ENCODE peak calls at places on chromosomes 1 and 21, in four cellular contexts. J, A, D and W are unnamed samples.

GRCh38 chr1:93629101-93630059 is 52.3 kb downstream of the BCAR3 start:
- DNase-seq in J (no peak), A (peak; percentile 59), D (peak; percentile 57), W (peak; percentile 83)

GRCh38 chr1:158798531-158798930 is 17.5 kb upstream of the OR6N2 start:
- DNase-seq in J (no peak), A (no peak), D (no peak), W (no peak)

GRCh38 chr21:45512626-45513002 is 29.6 kb downstream of the SLC19A1 start:
- DNase-seq in J (no peak), A (no peak), D (no peak), W (no peak)

GRCh38 chr21:35138665-35139381 is 89.7 kb upstream of the RUNX1 start:
- DNase-seq in J (no peak), A (peak; percentile 93), D (peak; percentile 72), W (peak; percentile 58)

GRCh38 chr1:108183301-108183700 is 16.8 kb downstream of the SLC25A24 start:
- DNase-seq in J (no peak), A (no peak), D (no peak), W (no peak)

GRCh38 chr1:225454067-225454618 is 26.3 kb upstream of the LBR start:
- DNase-seq in J (no peak), A (no peak), D (no peak), W (peak; percentile 47)

GRCh38 chr1:150813028-150813707 is 5.1 kb upstream of the CTSK start:
- DNase-seq in J (peak; percentile 58), A (peak; percentile 16), D (peak; percentile 68), W (peak; percentile 36)

GRCh38 chr1:111516008-111516535 is 12.6 kb upstream of the ADORA3 start:
- DNase-seq in J (peak; percentile 75), A (no peak), D (peak; percentile 60), W (peak; percentile 55)

GRCh38 chr1:37940299-37940947 is 6.4 kb downstream of the INPP5B start:
- DNase-seq in J (no peak), A (no peak), D (no peak), W (no peak)

GRCh38 chr1:162627662-162628296 is 4.5 kb upstream of the DDR2 start:
- DNase-seq in J (no peak), A (peak; percentile 44), D (peak; percentile 47), W (peak; percentile 45)

GRCh38 chr1:56542651-56543050 is 36.7 kb downstream of the PLPP3 start:
- DNase-seq in J (no peak), A (no peak), D (no peak), W (no peak)

GRCh38 chr1:4307468-4307845 is 347.0 kb upstream of the AJAP1 start:
- DNase-seq in J (peak; percentile 7), A (no peak), D (no peak), W (no peak)

GRCh38 chr1:205434738-205435137 is 12.9 kb upstream of the LEMD1 start:
- DNase-seq in J (no peak), A (no peak), D (no peak), W (no peak)

DNA sequence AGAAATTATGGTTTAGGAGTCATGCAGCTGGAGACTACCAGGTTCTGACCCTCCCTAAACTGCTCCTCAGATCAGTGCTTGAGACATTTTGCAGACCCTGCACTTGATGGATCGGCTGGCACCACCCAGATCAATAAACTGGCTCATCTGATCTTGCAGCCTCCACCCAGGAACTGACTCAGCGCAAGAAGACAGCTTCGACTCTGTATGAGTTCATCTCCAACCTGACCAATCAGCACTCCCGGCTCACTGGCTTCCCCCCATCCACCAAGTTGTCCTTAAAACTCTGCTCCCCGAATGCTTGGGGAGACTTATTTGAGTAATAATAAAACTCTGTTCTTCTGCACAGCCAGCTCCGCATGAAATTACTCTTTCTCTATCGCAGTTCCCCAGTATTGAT is 40.1 kb downstream of the L1TD1 start:
- DNase-seq in J (no peak), A (no peak), D (no peak), W (no peak)
- H3K27ac ChIP-seq in J (no peak overlapping the region), A (no peak overlapping the region), D (no peak overlapping the region), W (no peak overlapping the region)

DNA sequence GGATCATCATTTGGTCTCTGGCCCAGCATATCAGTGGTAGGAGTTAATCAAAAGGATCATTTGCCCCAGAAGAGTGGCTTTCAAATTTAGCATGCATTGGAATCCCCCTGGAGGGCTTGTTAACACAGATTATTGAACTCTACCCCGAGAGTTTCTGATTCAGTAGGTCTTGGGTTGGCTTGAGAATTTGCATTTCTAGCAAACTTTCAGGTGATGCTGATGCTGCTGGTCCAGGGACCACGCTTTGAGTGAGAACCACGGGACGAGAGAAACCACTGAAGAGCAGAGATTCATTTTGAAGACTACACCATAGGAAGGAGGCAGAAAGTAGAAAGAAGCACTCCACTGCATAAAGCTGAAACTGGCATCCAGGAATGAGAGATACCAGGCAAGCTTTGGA is 81.3 kb upstream of the DUSP10 start:
- DNase-seq in J (no peak), A (no peak), D (no peak), W (no peak)
- H2AFZ ChIP-seq in J (no peak overlapping the region), A (no peak overlapping the region), D (no peak overlapping the region), W (no peak overlapping the region)

DNA sequence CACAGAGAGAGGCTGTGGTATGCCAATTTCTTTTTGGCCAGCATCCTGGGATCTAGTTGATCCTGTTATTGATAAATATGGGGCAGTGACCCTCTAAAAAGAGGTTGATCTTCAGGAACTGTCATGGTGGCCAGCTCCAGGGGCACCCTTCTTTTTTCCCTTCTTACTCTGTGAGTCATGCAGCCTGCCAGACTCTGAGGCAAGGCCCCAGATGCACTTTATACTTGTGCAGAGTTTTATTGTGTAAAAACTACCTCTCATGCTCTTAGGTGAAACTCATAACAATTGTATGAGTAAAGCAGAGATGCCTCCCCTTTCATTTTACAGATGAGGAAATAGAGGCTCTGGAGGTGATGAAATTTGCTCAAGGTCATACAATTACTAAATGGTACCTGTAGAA is 387.9 kb downstream of the KCNH1 start:
- DNase-seq in J (no peak), A (no peak), D (no peak), W (no peak)
- H3K27ac ChIP-seq in J (no peak overlapping the region), A (no peak overlapping the region), D (no peak overlapping the region), W (no peak overlapping the region)

GRCh38 chr1:39788758-39789570 is at the start of gene BMP8B:
- DNase-seq in J (peak; percentile 78), A (peak; percentile 37), D (peak; percentile 96), W (peak; percentile 46)
- H2AFZ ChIP-seq in J (no peak within 1 kb of the TSS), A (no peak within 1 kb of the TSS), D (peak within 1 kb of the TSS; percentile 97), W (peak within 1 kb of the TSS; percentile 82)

DNA sequence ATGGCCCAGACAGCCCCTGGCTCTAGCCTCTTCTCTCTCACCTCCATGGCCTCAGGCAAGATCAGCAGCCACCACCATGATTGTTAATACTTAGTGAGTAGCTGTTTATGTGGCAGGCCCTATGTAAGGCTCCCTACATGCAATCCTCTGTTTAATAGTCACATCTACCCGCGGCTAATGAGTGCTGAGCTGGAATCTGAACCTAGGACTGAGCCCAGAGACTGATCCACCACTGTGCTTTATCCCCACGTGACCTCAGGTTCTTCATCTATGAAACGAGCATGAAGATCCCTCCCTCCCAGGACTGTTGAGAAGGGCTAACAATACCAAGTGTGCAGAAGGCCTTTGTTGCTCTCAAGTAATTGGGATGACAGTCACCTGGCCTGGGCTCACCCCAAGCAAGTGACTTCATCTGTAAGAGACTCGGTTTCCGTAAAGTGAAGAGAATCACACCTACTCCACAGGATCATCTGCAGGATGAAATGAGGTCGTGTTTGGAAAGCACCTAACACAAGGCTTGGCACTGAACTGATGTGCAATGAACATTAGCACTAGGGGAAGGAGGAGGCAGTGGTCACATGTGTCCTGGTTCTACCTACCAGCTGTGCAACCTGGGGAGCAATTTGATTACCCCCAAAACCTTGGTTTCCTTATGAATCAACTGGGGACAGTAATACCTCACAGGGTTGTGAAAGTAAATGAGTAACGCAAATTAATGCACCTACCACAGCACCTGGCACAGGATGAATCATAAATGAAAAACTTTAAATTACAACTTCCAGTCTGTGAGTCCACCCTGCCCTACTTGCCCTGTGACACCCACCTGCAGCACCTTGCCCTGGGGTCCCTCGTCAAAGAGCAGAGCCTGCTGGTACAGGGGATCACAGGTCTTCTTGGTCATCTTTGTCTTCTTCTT is 37.2 kb downstream of the RIMS3 start:
- DNase-seq in J (no peak), A (no peak), D (no peak), W (no peak)
- H3K27ac ChIP-seq in J (no peak overlapping the region), A (no peak overlapping the region), D (no peak overlapping the region), W (no peak overlapping the region)

GRCh38 chr1:8889103-8889846 is 10.8 kb upstream of the ENO1 start:
- DNase-seq in J (no peak), A (no peak), D (no peak), W (no peak)
- H2AFZ ChIP-seq in J (no peak overlapping the region), A (peak overlapping the region; percentile 65), D (no peak overlapping the region), W (no peak overlapping the region)

GRCh38 chr1:79726321-79726720 is 719.8 kb upstream of the ADGRL4 start:
- DNase-seq in J (no peak), A (no peak), D (no peak), W (no peak)
- H3K27ac ChIP-seq in J (no peak overlapping the region), A (no peak overlapping the region), D (no peak overlapping the region), W (no peak overlapping the region)

DNA sequence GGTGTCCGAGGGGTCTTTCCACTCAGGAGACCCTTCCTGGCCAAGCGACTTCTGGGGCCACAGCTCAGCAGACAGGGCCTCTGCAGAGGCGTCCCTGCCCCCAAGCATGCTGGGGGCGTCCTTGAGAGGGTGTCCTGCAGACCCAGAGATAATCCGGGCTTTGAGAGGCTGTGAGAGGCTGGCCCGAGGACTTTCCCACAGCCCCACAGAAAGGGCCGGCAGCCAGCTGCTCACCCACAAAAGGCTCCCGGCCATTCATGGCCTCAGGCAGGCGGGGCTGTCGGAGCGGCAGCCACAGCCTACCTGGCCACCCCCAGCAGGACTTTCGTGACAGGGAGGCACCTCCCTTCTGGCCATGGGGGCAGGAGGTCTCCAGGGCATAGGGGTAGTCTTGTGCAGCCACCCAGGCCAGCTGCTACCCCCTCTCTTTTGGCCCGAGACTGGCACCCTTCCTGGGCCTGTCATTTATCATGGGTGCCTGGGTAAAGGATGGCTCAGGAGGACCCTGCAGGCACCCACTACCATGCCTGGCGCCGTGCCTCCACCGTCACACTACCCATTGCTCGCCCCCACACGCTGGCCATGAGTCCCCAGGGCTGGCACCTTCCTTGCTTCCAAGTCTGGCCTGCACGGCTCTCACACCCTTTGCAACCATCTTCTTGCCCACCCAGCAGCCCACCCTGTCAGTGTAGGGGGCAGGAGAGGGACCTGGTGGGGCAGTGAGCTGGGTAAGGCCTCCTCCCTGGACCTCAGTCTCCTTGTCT is 11.1 kb upstream of the TNFRSF14 start:
- DNase-seq in J (no peak), A (no peak), D (peak; percentile 68), W (no peak)
- H2AFZ ChIP-seq in J (no peak overlapping the region), A (no peak overlapping the region), D (peak overlapping the region; percentile 75), W (no peak overlapping the region)